ENCODE peak calls at places on chromosomes 5 and 9, in seven cellular contexts. U is AG20443; J is left ventricle myocardium superior; V is activated naive CD4-positive, alpha-beta T cell treated with anti-CD3 and anti-CD28 coated beads for 36 hours; A is uterus; Q is activated CD4-positive, alpha-beta memory T cell treated with anti-CD3 and anti-CD28 coated beads, Interleukin-2, amount 10 ng/mL, durations not matched to agents 7 days and 5 days; I is DMS 273 treated with DMSO at 0.1 percent for 48 hours. D is an unnamed sample.

GRCh38 chr9:120310035-120310434 is 269.9 kb downstream of the CDK5RAP2 start:
- DNase-seq in U (no peak), J (no peak), V (no peak), A (no peak), Q (no peak), I (no peak), D (no peak)

GRCh38 chr5:117872798-117873368 is 1115.5 kb downstream of the DTWD2 start:
- DNase-seq in U (no peak), J (no peak), V (no peak), A (no peak), Q (no peak), I (peak; percentile 93), D (no peak)

GRCh38 chr5:80686757-80687156 is 32.0 kb upstream of the DHFR start:
- DNase-seq in U (peak; percentile 14), J (no peak), V (no peak), A (no peak), Q (no peak), I (peak; percentile 2), D (no peak)

GRCh38 chr5:87079219-87079618 is 188.5 kb upstream of the RASA1 start:
- DNase-seq in U (no peak), J (no peak), V (no peak), A (no peak), Q (peak; percentile 21), I (no peak), D (no peak)

GRCh38 chr5:76345582-76345981 is 57.5 kb upstream of the IQGAP2 start:
- DNase-seq in U (no peak), J (no peak), V (no peak), A (no peak), Q (no peak), I (no peak), D (no peak)

GRCh38 chr5:132591140-132591539 is 34.4 kb downstream of the RAD50 start:
- DNase-seq in U (no peak), J (no peak), V (no peak), A (no peak), Q (no peak), I (no peak), D (no peak)

GRCh38 chr5:108341866-108342265 is 40.0 kb downstream of the FBXL17 start:
- DNase-seq in U (no peak), J (no peak), V (no peak), A (no peak), Q (no peak), I (no peak), D (no peak)

GRCh38 chr9:89850633-89851325 is 246.0 kb downstream of the GADD45G start:
- DNase-seq in U (peak; percentile 82), J (no peak), V (no peak), A (no peak), Q (no peak), I (no peak), D (no peak)

GRCh38 chr9:34291423-34291822 is 37.6 kb downstream of the KIF24 start:
- DNase-seq in U (no peak), J (no peak), V (no peak), A (no peak), Q (no peak), I (no peak), D (no peak)